ENCODE peak calls at places on chromosomes 6 and 20, in seven cellular contexts. One of them, this sample, is unnamed.

GRCh38 chr6:144394209-144394608 is 109.1 kb downstream of the UTRN start:
- DNase-seq in LNCaP clone FGC: no peak
- DNase-seq in CD4-positive, alpha-beta T cell: no peak
- DNase-seq in WTC11: no peak
- DNase-seq in lower lobe of right lung: no peak
- DNase-seq in fibroblast of lung: no peak
- DNase-seq in nephron progenitor cell: no peak
- DNase-seq in this sample: no peak

GRCh38 chr20:11101243-11101642 is 427.4 kb upstream of the JAG1 start:
- DNase-seq in LNCaP clone FGC: no peak
- DNase-seq in CD4-positive, alpha-beta T cell: no peak
- DNase-seq in WTC11: no peak
- DNase-seq in lower lobe of right lung: no peak
- DNase-seq in fibroblast of lung: peak; percentile 25
- DNase-seq in nephron progenitor cell: no peak
- DNase-seq in this sample: no peak

GRCh38 chr6:148727104-148727503 is 19.7 kb upstream of the UST start:
- DNase-seq in LNCaP clone FGC: no peak
- DNase-seq in CD4-positive, alpha-beta T cell: no peak
- DNase-seq in WTC11: no peak
- DNase-seq in lower lobe of right lung: no peak
- DNase-seq in fibroblast of lung: no peak
- DNase-seq in nephron progenitor cell: no peak
- DNase-seq in this sample: no peak

GRCh38 chr6:13373488-13373886 is 45.1 kb upstream of the TBC1D7 start:
- DNase-seq in LNCaP clone FGC: no peak
- DNase-seq in CD4-positive, alpha-beta T cell: no peak
- DNase-seq in WTC11: no peak
- DNase-seq in lower lobe of right lung: no peak
- DNase-seq in fibroblast of lung: no peak
- DNase-seq in nephron progenitor cell: no peak
- DNase-seq in this sample: no peak

GRCh38 chr6:27854421-27854820 is 57.8 kb downstream of the OR2B2 start:
- DNase-seq in LNCaP clone FGC: no peak
- DNase-seq in CD4-positive, alpha-beta T cell: no peak
- DNase-seq in WTC11: no peak
- DNase-seq in lower lobe of right lung: no peak
- DNase-seq in fibroblast of lung: no peak
- DNase-seq in nephron progenitor cell: no peak
- DNase-seq in this sample: no peak

GRCh38 chr20:61797971-61798411 is 267.7 kb downstream of the TAF4 start:
- DNase-seq in LNCaP clone FGC: no peak
- DNase-seq in CD4-positive, alpha-beta T cell: no peak
- DNase-seq in WTC11: no peak
- DNase-seq in lower lobe of right lung: peak; percentile 28
- DNase-seq in fibroblast of lung: no peak
- DNase-seq in nephron progenitor cell: no peak
- DNase-seq in this sample: no peak

GRCh38 chr6:106381871-106382270 is 21.4 kb downstream of the CRYBG1 start:
- DNase-seq in LNCaP clone FGC: no peak
- DNase-seq in CD4-positive, alpha-beta T cell: no peak
- DNase-seq in WTC11: no peak
- DNase-seq in lower lobe of right lung: no peak
- DNase-seq in fibroblast of lung: no peak
- DNase-seq in nephron progenitor cell: no peak
- DNase-seq in this sample: no peak

GRCh38 chr6:157069585-157069984 is 253.7 kb downstream of the TMEM242 start:
- DNase-seq in LNCaP clone FGC: no peak
- DNase-seq in CD4-positive, alpha-beta T cell: no peak
- DNase-seq in WTC11: no peak
- DNase-seq in lower lobe of right lung: no peak
- DNase-seq in fibroblast of lung: no peak
- DNase-seq in nephron progenitor cell: no peak
- DNase-seq in this sample: no peak

GRCh38 chr6:111580826-111581505 is 24.7 kb downstream of the TRAF3IP2 start:
- DNase-seq in LNCaP clone FGC: no peak
- DNase-seq in CD4-positive, alpha-beta T cell: no peak
- DNase-seq in WTC11: peak; percentile 34
- DNase-seq in lower lobe of right lung: no peak
- DNase-seq in fibroblast of lung: no peak
- DNase-seq in nephron progenitor cell: no peak
- DNase-seq in this sample: no peak

GRCh38 chr20:44011251-44011940 is 96.7 kb downstream of the TOX2 start:
- DNase-seq in LNCaP clone FGC: no peak
- DNase-seq in CD4-positive, alpha-beta T cell: no peak
- DNase-seq in WTC11: no peak
- DNase-seq in lower lobe of right lung: no peak
- DNase-seq in fibroblast of lung: no peak
- DNase-seq in nephron progenitor cell: no peak
- DNase-seq in this sample: no peak

GRCh38 chr6:38876470-38876869 is 161.4 kb downstream of the DNAH8 start:
- DNase-seq in LNCaP clone FGC: no peak
- DNase-seq in CD4-positive, alpha-beta T cell: peak; percentile 20
- DNase-seq in WTC11: no peak
- DNase-seq in lower lobe of right lung: no peak
- DNase-seq in fibroblast of lung: peak; percentile 37
- DNase-seq in nephron progenitor cell: no peak
- DNase-seq in this sample: no peak

GRCh38 chr6:27865952-27866369 is 46.2 kb downstream of the OR2B2 start:
- DNase-seq in LNCaP clone FGC: no peak
- DNase-seq in CD4-positive, alpha-beta T cell: no peak
- DNase-seq in WTC11: peak; percentile 38
- DNase-seq in lower lobe of right lung: no peak
- DNase-seq in fibroblast of lung: no peak
- DNase-seq in nephron progenitor cell: peak; percentile 31
- DNase-seq in this sample: no peak

GRCh38 chr6:99951016-99951805 is 42.8 kb downstream of the MCHR2 start:
- DNase-seq in LNCaP clone FGC: no peak
- DNase-seq in CD4-positive, alpha-beta T cell: no peak
- DNase-seq in WTC11: no peak
- DNase-seq in lower lobe of right lung: no peak
- DNase-seq in fibroblast of lung: no peak
- DNase-seq in nephron progenitor cell: no peak
- DNase-seq in this sample: no peak

GRCh38 chr6:170243791-170244291 is 47.0 kb downstream of the DLL1 start:
- DNase-seq in LNCaP clone FGC: no peak
- DNase-seq in CD4-positive, alpha-beta T cell: no peak
- DNase-seq in WTC11: no peak
- DNase-seq in lower lobe of right lung: no peak
- DNase-seq in fibroblast of lung: no peak
- DNase-seq in nephron progenitor cell: peak; percentile 55
- DNase-seq in this sample: no peak

GRCh38 chr6:122033564-122034181 is 365.8 kb upstream of the HSF2 start:
- DNase-seq in LNCaP clone FGC: peak; percentile 63
- DNase-seq in CD4-positive, alpha-beta T cell: no peak
- DNase-seq in WTC11: no peak
- DNase-seq in lower lobe of right lung: no peak
- DNase-seq in fibroblast of lung: peak; percentile 60
- DNase-seq in nephron progenitor cell: peak; percentile 11
- DNase-seq in this sample: no peak

GRCh38 chr6:155693573-155694428 is 238.2 kb upstream of the NOX3 start:
- DNase-seq in LNCaP clone FGC: peak; percentile 4
- DNase-seq in CD4-positive, alpha-beta T cell: no peak
- DNase-seq in WTC11: no peak
- DNase-seq in lower lobe of right lung: no peak
- DNase-seq in fibroblast of lung: no peak
- DNase-seq in nephron progenitor cell: no peak
- DNase-seq in this sample: no peak

GRCh38 chr20:47993035-47993755 is 207.9 kb upstream of the SULF2 start:
- DNase-seq in LNCaP clone FGC: no peak
- DNase-seq in CD4-positive, alpha-beta T cell: no peak
- DNase-seq in WTC11: no peak
- DNase-seq in lower lobe of right lung: no peak
- DNase-seq in fibroblast of lung: no peak
- DNase-seq in nephron progenitor cell: no peak
- DNase-seq in this sample: no peak

GRCh38 chr6:108903796-108904195 is 55.6 kb downstream of the ARMC2 start:
- DNase-seq in LNCaP clone FGC: no peak
- DNase-seq in CD4-positive, alpha-beta T cell: no peak
- DNase-seq in WTC11: no peak
- DNase-seq in lower lobe of right lung: no peak
- DNase-seq in fibroblast of lung: no peak
- DNase-seq in nephron progenitor cell: no peak
- DNase-seq in this sample: no peak

GRCh38 chr6:116461563-116462507 is 660 bp downstream of the CALHM6 start:
- DNase-seq in LNCaP clone FGC: no peak
- DNase-seq in CD4-positive, alpha-beta T cell: peak; percentile 16
- DNase-seq in WTC11: peak; percentile 86
- DNase-seq in lower lobe of right lung: peak; percentile 81
- DNase-seq in fibroblast of lung: peak; percentile 72
- DNase-seq in nephron progenitor cell: peak; percentile 76
- DNase-seq in this sample: peak; percentile 41

GRCh38 chr6:81787313-81788068 is 35.0 kb upstream of the TENT5A start:
- DNase-seq in LNCaP clone FGC: peak; percentile 23
- DNase-seq in CD4-positive, alpha-beta T cell: no peak
- DNase-seq in WTC11: no peak
- DNase-seq in lower lobe of right lung: no peak
- DNase-seq in fibroblast of lung: peak; percentile 69
- DNase-seq in nephron progenitor cell: no peak
- DNase-seq in this sample: no peak

GRCh38 chr6:98292812-98293211 is 541.6 kb upstream of the POU3F2 start:
- DNase-seq in LNCaP clone FGC: no peak
- DNase-seq in CD4-positive, alpha-beta T cell: no peak
- DNase-seq in WTC11: no peak
- DNase-seq in lower lobe of right lung: no peak
- DNase-seq in fibroblast of lung: no peak
- DNase-seq in nephron progenitor cell: no peak
- DNase-seq in this sample: no peak

GRCh38 chr6:7697820-7698623 is 27.9 kb upstream of the BMP6 start:
- DNase-seq in LNCaP clone FGC: no peak
- DNase-seq in CD4-positive, alpha-beta T cell: no peak
- DNase-seq in WTC11: no peak
- DNase-seq in lower lobe of right lung: no peak
- DNase-seq in fibroblast of lung: peak; percentile 92
- DNase-seq in nephron progenitor cell: no peak
- DNase-seq in this sample: no peak

GRCh38 chr6:160921095-160921494 is 70.5 kb upstream of the MAP3K4 start:
- DNase-seq in LNCaP clone FGC: no peak
- DNase-seq in CD4-positive, alpha-beta T cell: no peak
- DNase-seq in WTC11: no peak
- DNase-seq in lower lobe of right lung: no peak
- DNase-seq in fibroblast of lung: no peak
- DNase-seq in nephron progenitor cell: no peak
- DNase-seq in this sample: no peak
- TF ChIP-seq CTCF in LNCaP clone FGC: no peak
- TF ChIP-seq CTCF in CD4-positive, alpha-beta T cell: no peak
- TF ChIP-seq CTCF in WTC11: no peak
- TF ChIP-seq CTCF in lower lobe of right lung: no peak
- TF ChIP-seq CTCF in fibroblast of lung: no peak
- TF ChIP-seq CTCF in nephron progenitor cell: no peak
- TF ChIP-seq CTCF in this sample: no peak

GRCh38 chr6:34858681-34859080 is 29.2 kb downstream of the TAF11 start:
- DNase-seq in LNCaP clone FGC: no peak
- DNase-seq in CD4-positive, alpha-beta T cell: no peak
- DNase-seq in WTC11: no peak
- DNase-seq in lower lobe of right lung: no peak
- DNase-seq in fibroblast of lung: no peak
- DNase-seq in nephron progenitor cell: no peak
- DNase-seq in this sample: no peak
- TF ChIP-seq CTCF in LNCaP clone FGC: no peak
- TF ChIP-seq CTCF in CD4-positive, alpha-beta T cell: no peak
- TF ChIP-seq CTCF in WTC11: no peak
- TF ChIP-seq CTCF in lower lobe of right lung: no peak
- TF ChIP-seq CTCF in fibroblast of lung: no peak
- TF ChIP-seq CTCF in nephron progenitor cell: no peak
- TF ChIP-seq CTCF in this sample: no peak

GRCh38 chr6:79713701-79714322 is 82.7 kb downstream of the SH3BGRL2 start:
- DNase-seq in LNCaP clone FGC: no peak
- DNase-seq in CD4-positive, alpha-beta T cell: peak; percentile 31
- DNase-seq in WTC11: peak; percentile 54
- DNase-seq in lower lobe of right lung: no peak
- DNase-seq in fibroblast of lung: peak; percentile 29
- DNase-seq in nephron progenitor cell: peak; percentile 65
- DNase-seq in this sample: peak; percentile 51
- TF ChIP-seq CTCF in LNCaP clone FGC: peak; percentile 69
- TF ChIP-seq CTCF in CD4-positive, alpha-beta T cell: peak; percentile 79
- TF ChIP-seq CTCF in WTC11: peak; percentile 52
- TF ChIP-seq CTCF in lower lobe of right lung: peak; percentile 61
- TF ChIP-seq CTCF in fibroblast of lung: peak; percentile 66
- TF ChIP-seq CTCF in nephron progenitor cell: peak; percentile 82
- TF ChIP-seq CTCF in this sample: peak; percentile 46

GRCh38 chr6:150063640-150064039 is 5.3 kb downstream of the ULBP3 start:
- DNase-seq in LNCaP clone FGC: no peak
- DNase-seq in CD4-positive, alpha-beta T cell: no peak
- DNase-seq in WTC11: no peak
- DNase-seq in lower lobe of right lung: no peak
- DNase-seq in fibroblast of lung: no peak
- DNase-seq in nephron progenitor cell: no peak
- DNase-seq in this sample: no peak
- TF ChIP-seq CTCF in LNCaP clone FGC: no peak
- TF ChIP-seq CTCF in CD4-positive, alpha-beta T cell: no peak
- TF ChIP-seq CTCF in WTC11: no peak
- TF ChIP-seq CTCF in lower lobe of right lung: no peak
- TF ChIP-seq CTCF in fibroblast of lung: no peak
- TF ChIP-seq CTCF in nephron progenitor cell: no peak
- TF ChIP-seq CTCF in this sample: no peak

GRCh38 chr6:30907758-30908591 is at the start of gene GTF2H4:
- DNase-seq in LNCaP clone FGC: peak; percentile 98
- DNase-seq in CD4-positive, alpha-beta T cell: peak; percentile 95
- DNase-seq in WTC11: peak; percentile 96
- DNase-seq in lower lobe of right lung: peak; percentile 97
- DNase-seq in fibroblast of lung: peak; percentile 98
- DNase-seq in nephron progenitor cell: peak; percentile 91
- DNase-seq in this sample: peak; percentile 81
- TF ChIP-seq CTCF in LNCaP clone FGC: no peak
- TF ChIP-seq CTCF in CD4-positive, alpha-beta T cell: no peak
- TF ChIP-seq CTCF in WTC11: no peak
- TF ChIP-seq CTCF in lower lobe of right lung: no peak
- TF ChIP-seq CTCF in fibroblast of lung: no peak
- TF ChIP-seq CTCF in nephron progenitor cell: no peak
- TF ChIP-seq CTCF in this sample: no peak

GRCh38 chr6:118260833-118261232 is 287.3 kb upstream of the PLN start:
- DNase-seq in LNCaP clone FGC: no peak
- DNase-seq in CD4-positive, alpha-beta T cell: no peak
- DNase-seq in WTC11: no peak
- DNase-seq in lower lobe of right lung: no peak
- DNase-seq in fibroblast of lung: no peak
- DNase-seq in nephron progenitor cell: no peak
- DNase-seq in this sample: no peak

GRCh38 chr6:118269659-118270058 is 278.4 kb upstream of the PLN start:
- DNase-seq in LNCaP clone FGC: no peak
- DNase-seq in CD4-positive, alpha-beta T cell: no peak
- DNase-seq in WTC11: no peak
- DNase-seq in lower lobe of right lung: no peak
- DNase-seq in fibroblast of lung: no peak
- DNase-seq in nephron progenitor cell: no peak
- DNase-seq in this sample: no peak

DNA sequence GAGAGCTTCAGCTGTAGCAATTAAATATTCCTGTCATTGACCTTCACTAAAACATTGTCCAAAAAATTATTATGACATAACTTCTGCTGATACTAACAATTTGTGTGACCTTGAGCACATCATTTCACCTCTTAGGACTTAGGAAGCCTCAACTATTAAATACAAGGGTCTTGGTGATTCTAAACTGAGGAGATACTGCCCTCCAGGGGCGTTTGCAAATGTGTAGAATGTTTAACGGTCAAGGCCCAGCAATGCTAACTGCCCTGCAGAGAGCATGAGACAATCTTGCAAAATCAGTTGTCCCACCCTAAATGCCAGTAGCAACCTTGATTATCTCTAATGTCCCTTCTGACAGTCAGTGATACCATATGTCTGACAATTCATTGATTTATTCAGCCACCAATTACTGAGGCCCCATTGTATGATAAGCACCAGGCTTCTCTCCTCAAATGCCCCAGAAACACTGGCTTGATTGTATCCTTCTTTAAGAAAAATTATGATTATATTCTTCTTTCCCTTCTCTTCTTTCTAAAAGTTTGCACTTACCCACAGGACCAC is 284.1 kb upstream of the PLN start:
- DNase-seq in LNCaP clone FGC: no peak
- DNase-seq in CD4-positive, alpha-beta T cell: no peak
- DNase-seq in WTC11: peak; percentile 47
- DNase-seq in lower lobe of right lung: no peak
- DNase-seq in fibroblast of lung: peak; percentile 29
- DNase-seq in nephron progenitor cell: peak; percentile 32
- DNase-seq in this sample: no peak
- TF ChIP-seq CTCF in LNCaP clone FGC: peak; percentile 58
- TF ChIP-seq CTCF in CD4-positive, alpha-beta T cell: no peak
- TF ChIP-seq CTCF in WTC11: no peak
- TF ChIP-seq CTCF in lower lobe of right lung: no peak
- TF ChIP-seq CTCF in fibroblast of lung: peak; percentile 45
- TF ChIP-seq CTCF in nephron progenitor cell: peak; percentile 51
- TF ChIP-seq CTCF in this sample: no peak

This sample was measured in mesothelial cell of epicardium.